ENCODE peak calls at places on chromosomes 11 and 22, in five cellular contexts. T is CD8-positive, alpha-beta memory T cell; L is lung; F is tibial artery; S is neuronal stem cell. J is an unnamed sample. For H3K36me3 and H3K27me3, the result is how much of the 10 kb centered on the place peaks cover.

GRCh38 chr11:56750190-56750589 is 1.7 kb upstream of the OR9G4 start:
- DNase-seq in T (no peak), L (no peak), F (no peak), S (no peak), J (no peak)

GRCh38 chr22:30243671-30244465 is 2.7 kb downstream of the LIF start:
- DNase-seq in T (no peak), L (no peak), F (no peak), S (no peak), J (no peak)

GRCh38 chr11:15104166-15104565 is 10.6 kb upstream of the INSC start:
- DNase-seq in T (no peak), L (no peak), F (no peak), S (no peak), J (no peak)

GRCh38 chr22:30078320-30079311 is 1.6 kb upstream of the HORMAD2 start:
- DNase-seq in T (no peak), L (peak), F (no peak), S (no peak), J (no peak)

GRCh38 chr22:37317698-37318210 is 35.4 kb downstream of the CYTH4 start:
- DNase-seq in T (no peak), L (no peak), F (no peak), S (no peak), J (no peak)

GRCh38 chr11:8019671-8020597 is 32.8 kb downstream of the EIF3F start:
- DNase-seq in T (peak), L (no peak), F (no peak), S (no peak), J (peak)

GRCh38 chr11:6481012-6481923 is at the start of the genes ARFIP2 and TIMM10B:
- DNase-seq in T (peak), L (peak), F (peak), S (peak), J (peak)

GRCh38 chr11:75280770-75281468 is 40.3 kb downstream of the TPBGL start:
- DNase-seq in T (no peak), L (no peak), F (no peak), S (no peak), J (no peak)

GRCh38 chr11:119149371-119150275 is 771 bp downstream of the ABCG4 start:
- DNase-seq in T (no peak), L (no peak), F (no peak), S (peak), J (no peak)

GRCh38 chr11:68120212-68121066 is 749 bp downstream of the CHKA start:
- DNase-seq in T (peak), L (no peak), F (peak), S (peak), J (peak)

GRCh38 chr11:126544311-126545056 is 189.0 kb downstream of the ST3GAL4 start:
- DNase-seq in T (no peak), L (no peak), F (no peak), S (peak), J (peak)

GRCh38 chr11:45661417-45662055 is 3.9 kb downstream of the CHST1 start:
- DNase-seq in T (no peak), L (no peak), F (no peak), S (no peak), J (no peak)

GRCh38 chr11:37449146-37449545 is 851.1 kb upstream of the RAG2 start:
- DNase-seq in T (no peak), L (no peak), F (no peak), S (peak), J (no peak)

GRCh38 chr11:15229069-15229468 is 114.3 kb downstream of the INSC start:
- DNase-seq in T (no peak), L (no peak), F (no peak), S (no peak), J (no peak)

GRCh38 chr11:10935015-10935564 is 77.2 kb upstream of the ZBED5 start:
- DNase-seq in T (no peak), L (peak), F (no peak), S (no peak), J (no peak)

GRCh38 chr22:29387921-29388758 is at the start of gene AP1B1:
- DNase-seq in T (peak), L (peak), F (peak), S (peak), J (peak)

GRCh38 chr11:13277719-13278619 is at the start of gene BMAL1:
- DNase-seq in T (peak), L (peak), F (peak), S (no peak), J (peak)

GRCh38 chr22:46450931-46451660 is 86.3 kb downstream of the CELSR1 start:
- DNase-seq in T (no peak), L (peak), F (no peak), S (no peak), J (no peak)

GRCh38 chr11:77669848-77670511 is 32.4 kb upstream of the CLNS1A start:
- DNase-seq in T (no peak), L (no peak), F (no peak), S (no peak), J (no peak)

GRCh38 chr11:76201672-76202412 is 4.5 kb downstream of the WNT11 start:
- DNase-seq in T (no peak), L (no peak), F (no peak), S (no peak), J (no peak)

GRCh38 chr11:96964661-96965060 is 574.8 kb downstream of the JRKL start:
- DNase-seq in T (no peak), L (no peak), F (no peak), S (no peak), J (no peak)

GRCh38 chr11:115279831-115280761 is 224.1 kb downstream of the CADM1 start:
- DNase-seq in T (no peak), L (no peak), F (no peak), S (no peak), J (no peak)

GRCh38 chr11:119509969-119510401 is 87.0 kb upstream of the THY1 start:
- DNase-seq in T (no peak), L (no peak), F (no peak), S (no peak), J (peak)

GRCh38 chr11:830295-831131 is 2.2 kb upstream of the CD151 start:
- DNase-seq in T (peak), L (peak), F (peak), S (no peak), J (no peak)

GRCh38 chr11:61695917-61696316 is 15.7 kb downstream of the DAGLA start:
- DNase-seq in T (peak), L (peak), F (peak), S (no peak), J (peak)

GRCh38 chr22:44678980-44679647 is 22.9 kb upstream of the PRR5 start:
- DNase-seq in T (no peak), L (no peak), F (no peak), S (no peak), J (no peak)

GRCh38 chr11:86149813-86150212 is 80.9 kb upstream of the PICALM start:
- DNase-seq in T (no peak), L (no peak), F (no peak), S (no peak), J (no peak)

GRCh38 chr22:21932347-21932746 is 20.3 kb downstream of the PPM1F start:
- DNase-seq in T (no peak), L (no peak), F (no peak), S (no peak), J (no peak)

GRCh38 chr11:128491195-128491936 is 96.0 kb downstream of the ETS1 start:
- DNase-seq in T (no peak), L (no peak), F (no peak), S (no peak), J (no peak)

GRCh38 chr11:132456735-132457328 is 1075.5 kb downstream of the OPCML start:
- DNase-seq in T (no peak), L (no peak), F (no peak), S (peak), J (no peak)

GRCh38 chr11:105230586-105230985 is 91.0 kb upstream of the CARD18 start:
- DNase-seq in T (no peak), L (no peak), F (no peak), S (no peak), J (no peak)

GRCh38 chr11:76677010-76677771 is 6.6 kb upstream of the LRRC32 start:
- DNase-seq in T (no peak), L (no peak), F (no peak), S (no peak), J (no peak)

GRCh38 chr22:43923191-43923590 is 414 bp upstream of the PNPLA3 start:
- DNase-seq in T (peak), L (no peak), F (no peak), S (no peak), J (no peak)

GRCh38 chr11:12175694-12176241 is 65.4 kb downstream of the MICAL2 start:
- DNase-seq in T (no peak), L (no peak), F (no peak), S (no peak), J (peak)

GRCh38 chr11:115869780-115870431 is 365.7 kb upstream of the CADM1 start:
- DNase-seq in T (no peak), L (no peak), F (no peak), S (no peak), J (peak)

GRCh38 chr11:124043420-124043819 is 2.3 kb upstream of the OR10G7 start:
- DNase-seq in T (no peak), L (no peak), F (no peak), S (no peak), J (no peak)

GRCh38 chr11:44609028-44609782 is 43.7 kb downstream of the CD82 start:
- DNase-seq in T (peak), L (no peak), F (no peak), S (no peak), J (no peak)

GRCh38 chr11:92980291-92980690 is 10.8 kb downstream of the MTNR1B start:
- DNase-seq in T (no peak), L (no peak), F (no peak), S (no peak), J (no peak)

GRCh38 chr22:37482244-37482643 is 3.9 kb downstream of the MFNG start:
- DNase-seq in T (no peak), L (no peak), F (no peak), S (no peak), J (no peak)

GRCh38 chr22:27283714-27284113 is 517.8 kb downstream of the MN1 start:
- DNase-seq in T (no peak), L (no peak), F (no peak), S (no peak), J (no peak)

DNA sequence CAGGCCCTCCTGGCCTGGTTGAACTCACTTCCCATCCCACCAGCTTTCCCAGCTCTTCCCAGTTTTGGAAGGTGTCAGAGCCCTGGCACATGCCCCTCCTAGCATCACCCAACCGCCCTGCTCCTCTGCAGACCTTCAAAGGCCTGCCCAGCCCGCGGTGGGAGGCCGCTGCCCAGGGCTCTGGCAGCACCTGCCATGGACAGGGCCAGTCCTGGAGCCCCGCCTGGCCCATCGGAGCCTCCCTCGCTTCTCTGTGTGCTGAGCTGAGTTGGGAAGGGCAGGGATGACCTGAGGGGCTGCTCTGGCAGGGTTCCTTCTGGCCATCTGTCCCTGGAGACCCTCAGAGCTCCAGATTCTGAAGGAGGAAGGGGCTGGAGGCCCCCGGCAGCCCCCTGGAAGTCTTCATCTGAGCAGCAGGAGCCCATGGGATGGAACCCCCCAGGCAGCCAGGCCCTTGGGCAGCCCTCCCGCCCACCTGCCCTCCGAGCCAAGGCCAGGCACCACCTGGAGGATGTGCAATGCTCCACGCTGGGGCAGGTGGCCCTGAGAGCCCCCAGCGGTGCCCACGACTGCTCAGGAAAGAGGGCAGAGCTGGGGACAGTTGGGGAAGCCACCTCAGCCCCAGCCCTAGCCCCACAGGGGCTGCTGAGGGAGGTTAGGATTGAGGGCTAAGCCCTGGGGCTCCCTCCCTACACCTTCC is 3.6 kb downstream of the LSP1 start:
- DNase-seq in T (no peak), L (no peak), F (no peak), S (no peak), J (no peak)
- H3K4me3 ChIP-seq in T (no peak), L (no peak), F (no peak), S (no peak), J (no peak)

GRCh38 chr22:31609716-31610115 is 52.3 kb downstream of the PISD start:
- DNase-seq in T (no peak), L (no peak), F (no peak), S (no peak), J (no peak)

GRCh38 chr22:31604746-31605705 is 57.0 kb downstream of the PISD start:
- DNase-seq in T (no peak), L (no peak), F (no peak), S (no peak), J (no peak)

GRCh38 chr22:31610611-31611010 is 51.4 kb downstream of the PISD start:
- DNase-seq in T (no peak), L (no peak), F (no peak), S (no peak), J (no peak)

GRCh38 chr22:31605851-31606585 is 56.0 kb downstream of the PISD start:
- DNase-seq in T (no peak), L (peak), F (no peak), S (no peak), J (no peak)

GRCh38 chr22:31607696-31608095 is 54.3 kb downstream of the PISD start:
- DNase-seq in T (no peak), L (no peak), F (no peak), S (no peak), J (no peak)
- H3K36me3 ChIP-seq in T (under half), L (under half), F (under half), S (under half), J (under half)

GRCh38 chr22:20235453-20235991 is 32.6 kb downstream of the RTN4R start:
- DNase-seq in T (no peak), L (no peak), F (no peak), S (no peak), J (no peak)
- H3K27me3 ChIP-seq in T (under half), L (under half), F (under half), S (under half), J (under half)

DNA sequence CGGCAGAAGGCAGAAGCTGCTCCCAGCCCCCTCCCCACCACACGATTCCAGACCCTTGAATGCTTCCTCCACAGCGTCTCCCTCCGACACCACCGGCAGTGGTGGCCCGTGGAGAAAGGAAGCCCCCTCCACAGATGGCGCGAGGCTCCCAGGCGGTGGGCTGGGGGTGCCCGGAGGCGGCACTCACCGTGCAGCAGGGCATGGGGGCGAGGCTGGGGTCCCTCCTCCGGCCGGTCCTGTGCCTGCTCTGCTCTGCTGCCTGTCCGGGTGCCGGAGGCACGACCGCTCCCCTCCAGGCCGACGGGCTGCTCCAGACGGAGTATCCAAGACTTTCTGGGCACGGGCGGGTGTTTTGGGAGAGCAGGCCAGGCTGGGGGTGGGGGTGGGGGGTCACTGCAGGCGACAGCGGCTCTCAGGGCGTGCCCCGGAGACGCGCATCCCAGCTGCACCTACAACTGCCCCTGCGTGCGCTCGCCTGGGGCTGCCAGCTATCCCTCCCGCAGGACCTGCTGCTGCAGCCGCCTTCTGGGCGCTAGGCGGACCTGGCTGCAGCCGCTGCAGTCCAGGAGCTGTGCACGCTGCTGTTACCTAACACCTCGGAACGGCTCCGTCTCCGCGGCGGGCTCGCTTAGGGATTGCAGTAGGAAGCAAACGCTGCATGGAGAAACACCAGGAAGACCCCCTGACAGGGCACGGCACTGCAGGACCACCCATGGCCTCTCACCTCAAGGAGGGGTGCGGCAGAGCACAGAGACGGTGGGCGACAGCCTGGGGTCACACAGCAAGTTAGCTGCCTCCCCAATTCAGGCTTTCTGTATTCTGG is 15.2 kb downstream of the MRGPRG start:
- DNase-seq in T (no peak), L (no peak), F (peak), S (peak), J (no peak)
- H3K4me3 ChIP-seq in T (no peak), L (no peak), F (no peak), S (peak), J (no peak)

GRCh38 chr22:38867496-38868285 is 4.3 kb downstream of the CBX6 start:
- DNase-seq in T (no peak), L (no peak), F (peak), S (no peak), J (no peak)
- H3K36me3 ChIP-seq in T (under half), L (under half), F (under half), S (under half), J (under half)

DNA sequence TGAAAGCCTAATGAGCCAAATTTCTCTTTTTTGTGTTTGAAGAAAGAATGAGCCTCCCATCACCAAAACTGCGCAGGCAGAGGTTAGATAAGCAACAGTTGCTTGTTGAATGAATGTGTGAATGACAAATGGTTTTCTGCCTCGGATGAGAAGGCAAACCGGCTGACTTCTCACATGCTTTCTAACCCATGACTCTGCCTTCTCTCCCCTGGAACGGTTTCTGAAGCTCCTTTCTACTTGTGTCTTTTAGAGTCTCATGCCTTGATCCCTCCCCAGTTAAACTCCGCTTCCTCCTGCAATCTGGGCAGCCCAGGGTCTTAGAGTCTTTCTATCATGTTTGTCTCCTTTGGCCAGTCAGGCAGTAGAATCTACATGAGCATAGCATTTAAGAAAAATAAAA is 342.1 kb upstream of the NCAM1 start:
- DNase-seq in T (no peak), L (no peak), F (no peak), S (no peak), J (no peak)
- H3K27me3 ChIP-seq in T (under half), L (under half), F (under half), S (under half), J (under half)

GRCh38 chr11:82854242-82854641 is 46.0 kb downstream of the PRCP start:
- DNase-seq in T (no peak), L (no peak), F (no peak), S (no peak), J (no peak)
- H3K4me3 ChIP-seq in T (no peak), L (no peak), F (no peak), S (no peak), J (no peak)

GRCh38 chr11:73396251-73396930 is 20.2 kb downstream of the RELT start:
- DNase-seq in T (no peak), L (no peak), F (no peak), S (no peak), J (no peak)
- H3K36me3 ChIP-seq in T (under half), L (under half), F (under half), S (under half), J (under half)

GRCh38 chr22:35089139-35089538 is 23.2 kb downstream of the ISX start:
- DNase-seq in T (no peak), L (no peak), F (no peak), S (no peak), J (no peak)

DNA sequence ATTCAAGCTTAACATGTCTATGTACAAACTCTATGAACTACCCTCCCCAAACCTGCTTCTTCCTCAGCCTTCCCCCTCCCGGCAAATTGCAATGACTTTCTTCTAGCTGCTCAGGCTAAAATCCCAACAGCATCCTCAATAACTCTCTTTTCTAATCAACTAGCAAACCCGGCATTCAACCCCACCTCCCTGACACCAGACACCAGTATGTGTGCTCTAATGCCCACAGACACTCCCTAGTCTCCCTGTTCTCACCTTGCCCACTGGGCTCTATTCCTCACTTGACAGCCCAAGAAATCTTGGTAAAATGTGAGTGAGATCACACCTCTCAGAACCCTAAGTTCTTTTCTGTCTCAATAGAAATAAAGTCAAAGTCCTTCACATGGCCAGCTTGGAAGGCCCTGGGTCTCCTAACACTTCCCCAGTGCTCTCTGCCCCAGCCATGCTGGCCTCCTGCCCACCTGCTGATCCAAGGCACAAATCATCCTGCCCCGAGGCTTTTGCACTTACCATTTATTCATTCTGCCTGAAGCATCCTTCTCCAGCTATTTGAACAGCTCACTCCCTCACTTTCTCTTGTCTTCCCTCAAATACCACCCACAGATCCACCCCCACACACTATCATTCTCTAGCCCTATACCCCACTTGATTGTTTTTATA is 26.3 kb downstream of the ISX start:
- DNase-seq in T (no peak), L (no peak), F (no peak), S (no peak), J (no peak)
- H3K27me3 ChIP-seq in T (under half), L (under half), F (under half), S (under half), J (under half)

J was measured in MG63.